ENCODE peak calls at places on chromosomes 13 and 19, in ten cellular contexts. A is fibroblast of lung; K is uterus; R is mesendoderm; Z is heart left ventricle; B is body of pancreas; V is ascending aorta; W is ovary; S is CD8-positive, alpha-beta memory T cell; G is H9. U is an unnamed sample. For H3K27me3 and H3K4me1, the result is how much of the 10 kb centered on the place peaks cover.

GRCh38 chr13:44576396-44577235 is 486 bp upstream of the TSC22D1 start:
- DNase-seq in W (no peak), V (no peak), Z (peak), B (peak), G (no peak), R (no peak), K (peak), S (peak), A (no peak), U (peak)

GRCh38 chr13:49225358-49226042 is 5.4 kb downstream of the MLNR start:
- DNase-seq in Z (no peak), R (no peak), V (no peak), W (no peak), G (no peak), S (no peak), B (peak), K (no peak), A (no peak), U (no peak)

GRCh38 chr19:7224205-7224833 is 69.9 kb downstream of the INSR start:
- DNase-seq in S (no peak), G (no peak), W (peak), K (peak), A (peak), B (peak), V (no peak), Z (peak), R (no peak), U (no peak)

GRCh38 chr19:8610928-8611284 is 391 bp upstream of the ADAMTS10 start:
- DNase-seq in W (no peak), R (peak), G (no peak), B (no peak), V (no peak), S (no peak), Z (no peak), K (no peak), A (no peak), U (no peak)

GRCh38 chr13:21476893-21477472 is 17.9 kb upstream of the ZDHHC20 start:
- DNase-seq in Z (peak), V (peak), B (peak), G (peak), A (peak), W (peak), R (peak), K (peak), S (peak), U (peak)

GRCh38 chr19:15129856-15130580 is 22.8 kb downstream of the SYDE1 start:
- DNase-seq in W (no peak), R (peak), V (no peak), G (no peak), S (no peak), Z (no peak), K (no peak), A (no peak), B (no peak), U (no peak)

GRCh38 chr13:34208326-34208725 is 390.4 kb downstream of the RFC3 start:
- DNase-seq in R (no peak), B (no peak), A (no peak), Z (no peak), V (no peak), K (no peak), W (no peak), S (no peak), G (no peak), U (no peak)

GRCh38 chr19:7795555-7796161 is 32.6 kb downstream of the CLEC4M start:
- DNase-seq in W (no peak), V (no peak), A (no peak), K (no peak), G (no peak), S (no peak), R (no peak), Z (no peak), B (no peak), U (no peak)

GRCh38 chr13:65679240-65679639 is 1550.9 kb downstream of the PCDH9 start:
- DNase-seq in K (no peak), Z (no peak), A (peak), W (no peak), S (no peak), B (no peak), V (no peak), G (no peak), R (no peak), U (no peak)

GRCh38 chr19:49391581-49392399 is 3.7 kb downstream of the KASH5 start:
- DNase-seq in S (peak), B (peak), W (peak), G (peak), Z (peak), A (peak), V (peak), K (peak), R (peak), U (no peak)

GRCh38 chr19:3359850-3360493 is 6.4 kb upstream of the NFIC start:
- DNase-seq in K (no peak), R (no peak), G (no peak), W (no peak), V (no peak), Z (no peak), B (no peak), A (no peak), S (no peak), U (no peak)

GRCh38 chr13:106350208-106350607 is 185.3 kb downstream of the EFNB2 start:
- DNase-seq in A (no peak), G (no peak), K (no peak), V (no peak), B (no peak), S (no peak), Z (no peak), R (peak), W (no peak), U (no peak)

GRCh38 chr13:86446311-86446710 is 647.1 kb upstream of the SLITRK6 start:
- DNase-seq in S (no peak), K (no peak), G (peak), W (no peak), Z (no peak), R (peak), A (peak), B (no peak), V (no peak), U (no peak)

GRCh38 chr13:83905641-83906040 is 23.4 kb upstream of the SLITRK1 start:
- DNase-seq in S (no peak), R (no peak), W (no peak), B (no peak), G (no peak), V (no peak), K (no peak), A (no peak), Z (no peak), U (no peak)

GRCh38 chr19:2811221-2811722 is 8.4 kb upstream of the ZNF554 start:
- DNase-seq in W (no peak), V (no peak), R (no peak), Z (no peak), S (no peak), K (no peak), G (no peak), A (no peak), B (no peak), U (no peak)

GRCh38 chr19:50550594-50550966 is 17.7 kb downstream of the LRRC4B start:
- DNase-seq in W (no peak), S (no peak), Z (no peak), B (no peak), K (no peak), G (no peak), R (no peak), A (no peak), V (no peak), U (no peak)

GRCh38 chr13:26062853-26063444 is 11.1 kb upstream of the SHISA2 start:
- DNase-seq in S (peak), G (no peak), W (no peak), K (no peak), Z (peak), R (peak), V (no peak), B (peak), A (peak), U (no peak)

GRCh38 chr13:21347753-21348318 is 111.3 kb downstream of the ZDHHC20 start:
- DNase-seq in W (no peak), A (no peak), G (peak), Z (no peak), B (no peak), S (no peak), V (no peak), R (no peak), K (no peak), U (no peak)

GRCh38 chr13:95474992-95475391 is 77.5 kb upstream of the CLDN10 start:
- DNase-seq in A (no peak), W (no peak), G (peak), V (no peak), R (peak), B (no peak), S (no peak), K (no peak), Z (no peak), U (no peak)

GRCh38 chr13:26853272-26853818 is 92.8 kb upstream of the GPR12 start:
- DNase-seq in R (no peak), W (no peak), S (no peak), V (no peak), B (no peak), K (no peak), G (no peak), Z (no peak), A (no peak), U (no peak)

GRCh38 chr13:43348397-43348796 is 325.0 kb downstream of the DNAJC15 start:
- DNase-seq in S (no peak), Z (no peak), A (no peak), K (no peak), V (no peak), R (no peak), W (no peak), B (no peak), G (no peak), U (no peak)

GRCh38 chr13:21465710-21466160 is 6.6 kb upstream of the ZDHHC20 start:
- DNase-seq in S (no peak), A (no peak), G (no peak), V (no peak), Z (no peak), R (no peak), W (no peak), K (no peak), B (peak), U (no peak)

GRCh38 chr13:72151241-72151640 is 284.2 kb upstream of the DACH1 start:
- DNase-seq in S (no peak), K (no peak), W (no peak), G (no peak), B (no peak), A (peak), R (no peak), V (no peak), Z (no peak), U (no peak)

GRCh38 chr13:114071991-114072390 is 60.4 kb downstream of the RASA3 start:
- DNase-seq in G (no peak), S (no peak), Z (no peak), A (peak), V (no peak), R (no peak), W (no peak), B (no peak), K (no peak), U (no peak)

GRCh38 chr19:17949956-17950309 is 17.0 kb upstream of the KCNN1 start:
- DNase-seq in R (peak), V (no peak), S (no peak), K (no peak), A (no peak), B (no peak), W (no peak), G (peak), Z (no peak), U (no peak)

GRCh38 chr13:73303858-73304257 is 245.1 kb downstream of the KLF5 start:
- DNase-seq in S (no peak), V (no peak), G (peak), A (no peak), K (no peak), Z (no peak), B (no peak), W (no peak), R (peak), U (no peak)

GRCh38 chr19:19205416-19206410 is 2.5 kb upstream of the NR2C2AP start:
- DNase-seq in Z (no peak), S (no peak), R (peak), V (no peak), A (no peak), K (no peak), G (no peak), B (no peak), W (no peak), U (no peak)

GRCh38 chr19:19206938-19207337 is 3.7 kb upstream of the NR2C2AP start:
- DNase-seq in Z (no peak), S (no peak), A (no peak), W (no peak), V (no peak), R (no peak), K (no peak), B (no peak), G (no peak), U (no peak)

GRCh38 chr19:19204181-19204580 is 967 bp upstream of the NR2C2AP start:
- DNase-seq in R (peak), S (no peak), V (no peak), G (peak), B (no peak), K (no peak), A (no peak), W (no peak), Z (no peak), U (no peak)

GRCh38 chr19:19209372-19209771 is 2.4 kb upstream of the NCAN start:
- DNase-seq in V (no peak), A (no peak), B (no peak), S (no peak), K (no peak), R (no peak), Z (no peak), W (no peak), G (no peak), U (no peak)

DNA sequence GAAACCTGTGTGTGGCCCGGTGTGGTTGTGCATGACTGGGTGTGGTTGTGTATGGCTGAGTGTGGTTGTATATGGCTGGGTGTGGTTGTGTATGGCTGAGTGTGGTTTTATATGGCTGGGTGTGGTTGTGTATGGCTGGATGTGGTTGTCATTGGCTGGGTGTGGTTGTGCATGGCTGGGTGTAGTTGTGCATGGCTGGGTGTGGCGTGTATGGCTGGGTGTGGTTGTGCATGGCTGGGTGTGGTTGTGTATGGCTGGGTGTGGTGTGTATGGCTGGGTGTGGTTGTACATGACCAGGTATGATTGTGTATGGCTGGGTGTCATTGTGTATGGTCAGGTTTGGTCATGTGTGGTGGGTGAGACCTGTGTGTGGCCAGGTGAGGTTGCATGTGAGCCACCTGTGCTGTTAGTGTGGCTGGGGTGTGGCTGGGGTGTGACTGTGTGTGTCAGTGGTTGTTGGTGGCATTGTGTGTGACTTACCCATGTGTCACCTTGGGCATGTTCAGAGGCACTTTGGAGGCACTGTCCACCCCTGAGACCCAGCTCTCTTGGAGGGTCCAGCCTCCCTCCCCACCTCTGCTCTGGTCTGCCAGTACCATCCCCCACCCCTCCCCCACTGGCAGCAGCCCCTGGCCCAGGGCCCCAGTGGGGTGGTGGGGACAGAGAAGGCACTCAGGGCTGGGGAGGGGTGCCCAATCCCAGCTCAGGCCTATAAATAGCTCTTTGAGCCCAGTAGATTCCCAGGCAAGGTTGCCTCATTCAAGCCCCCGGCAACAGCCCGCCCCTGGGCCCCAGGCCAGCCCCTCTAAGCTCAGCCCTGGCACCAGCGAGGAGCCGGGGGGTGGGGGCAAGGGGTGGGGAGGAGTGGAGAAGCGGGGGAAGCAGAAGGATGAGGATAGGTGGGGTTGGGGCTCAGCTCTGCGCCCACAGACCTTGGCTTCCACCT is 3.8 kb upstream of the NCAN start:
- DNase-seq in S (no peak), A (no peak), G (no peak), R (no peak), V (no peak), W (no peak), Z (no peak), B (no peak), K (no peak), U (no peak)
- H3K27me3 ChIP-seq in S (under half), A (under half), G (under half), R (under half), V (under half), W (under half), Z (under half), B (under half), K (under half), U (under half)

DNA sequence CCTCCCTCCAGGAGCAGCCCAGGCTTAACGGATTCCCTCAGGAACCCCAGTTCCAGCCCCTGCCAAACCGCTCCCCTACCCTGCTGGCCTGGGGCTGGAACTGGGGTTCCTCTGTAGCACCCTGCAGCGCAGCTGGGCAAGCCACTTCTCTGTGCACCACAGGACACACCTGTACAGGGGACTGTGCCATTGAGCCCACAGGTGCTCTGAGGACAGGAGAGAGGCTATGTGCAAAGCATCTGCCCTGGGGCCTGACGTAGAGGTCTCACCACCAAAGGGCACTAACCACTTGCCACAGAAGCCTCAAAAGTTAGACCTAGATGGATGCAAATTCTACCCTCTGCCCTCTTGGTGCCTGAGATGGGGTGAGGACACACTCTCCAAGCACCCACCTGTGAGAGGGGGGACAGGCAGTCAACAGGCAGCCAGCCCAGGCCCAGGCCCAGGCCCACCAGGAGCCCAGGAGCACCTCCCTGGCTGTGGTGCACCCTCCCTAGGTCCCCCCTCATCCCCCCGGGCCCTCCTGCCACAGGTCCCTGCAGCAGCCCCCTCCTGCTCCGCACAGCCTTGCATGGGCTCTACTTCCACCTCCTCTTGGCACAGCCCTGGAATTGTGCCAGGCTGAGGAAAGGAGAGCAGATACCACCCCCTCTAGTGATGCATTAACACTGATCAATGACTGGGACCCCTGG is 27.6 kb upstream of the SLC35E1 start:
- DNase-seq in A (no peak), S (no peak), V (no peak), R (no peak), W (no peak), K (no peak), G (no peak), Z (no peak), B (no peak), U (no peak)
- H3K4me1 ChIP-seq in A (under half), S (under half), V (under half), R (under half), W (under half), K (under half), G (under half), Z (under half), B (under half), U (under half)

GRCh38 chr19:54536956-54537355 is 34.3 kb downstream of the LAIR2 start:
- DNase-seq in G (no peak), V (no peak), R (no peak), B (no peak), K (no peak), W (no peak), S (no peak), Z (no peak), A (no peak), U (no peak)

GRCh38 chr19:54541712-54542111 is 31.9 kb upstream of the LILRA2 start:
- DNase-seq in K (no peak), V (no peak), G (no peak), A (no peak), R (no peak), Z (no peak), W (no peak), S (no peak), B (no peak), U (no peak)
- H3K27me3 ChIP-seq in K (under half), V (under half), G (under half), A (under half), R (under half), Z (under half), W (under half), S (under half), B (under half), U (under half)

GRCh38 chr13:57286511-57287098 is 119.6 kb downstream of the PRR20E start:
- DNase-seq in K (no peak), A (no peak), W (no peak), S (no peak), R (no peak), V (no peak), Z (no peak), G (peak), B (no peak), U (no peak)
- H3K4me1 ChIP-seq in K (under half), A (under half), W (under half), S (under half), R (under half), V (under half), Z (under half), G (under half), B (under half), U (under half)

DNA sequence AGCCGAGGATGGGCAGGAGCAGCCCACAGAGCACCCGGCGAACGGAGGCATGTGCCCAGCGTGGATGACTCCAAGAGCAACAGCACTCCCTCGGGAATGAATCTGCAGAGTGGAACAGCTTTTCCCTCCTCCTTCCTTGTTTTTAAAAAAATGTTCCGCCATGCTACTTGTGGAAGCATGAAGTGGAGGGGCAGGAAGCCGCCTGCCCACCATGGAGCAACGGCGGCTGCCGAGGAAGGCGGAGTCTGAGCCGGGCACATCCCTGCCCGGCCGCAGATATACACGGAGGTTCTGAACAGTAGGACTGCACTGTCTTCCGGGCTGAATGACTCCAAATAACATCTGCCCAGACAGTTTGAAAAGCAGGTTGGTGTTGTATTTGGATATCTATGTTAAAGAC is 65.2 kb downstream of the SOX1 start:
- DNase-seq in S (no peak), G (no peak), A (no peak), R (no peak), B (no peak), V (peak), K (no peak), Z (no peak), W (no peak), U (no peak)
- H3K27me3 ChIP-seq in S (under half), G (under half), A (under half), R (under half), B (under half), V (under half), K (under half), Z (under half), W (under half), U (under half)

GRCh38 chr19:55460670-55461258 is 678 bp downstream of the ISOC2 start:
- DNase-seq in V (peak), R (peak), K (peak), Z (peak), G (peak), B (peak), S (no peak), A (peak), W (peak), U (peak)
- H3K4me1 ChIP-seq in V (under half), R (under half), K (under half), Z (under half), G (under half), B (under half), S (under half), A (under half), W (under half), U (under half)

DNA sequence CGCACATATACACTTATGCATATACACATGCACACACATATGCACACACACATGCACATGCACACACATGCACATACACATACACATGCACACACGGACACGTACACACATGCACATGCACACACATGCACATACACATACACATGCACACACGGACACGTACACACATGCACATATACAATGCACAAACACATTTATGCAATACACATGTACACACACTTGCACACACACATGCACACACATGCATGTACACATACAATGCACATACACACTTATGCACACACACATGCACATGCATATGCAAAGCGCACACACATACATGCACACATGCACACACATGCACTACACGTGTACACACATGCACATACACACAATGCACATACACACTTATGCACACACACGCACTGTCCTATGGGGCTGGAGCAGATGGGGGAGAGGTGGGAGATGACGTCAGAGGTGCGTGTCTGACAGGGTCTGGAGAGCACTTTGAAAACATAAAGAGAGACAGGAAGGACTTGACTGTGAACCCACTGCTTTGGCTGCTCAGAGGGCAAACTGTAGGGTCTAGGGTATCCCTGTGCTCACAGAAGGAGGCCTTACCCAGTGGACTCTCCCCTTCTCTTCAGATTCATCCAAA is 108.2 kb downstream of the UQCRFS1 start:
- DNase-seq in B (no peak), V (no peak), Z (no peak), R (no peak), S (no peak), G (no peak), W (no peak), K (no peak), A (no peak), U (no peak)
- H3K27me3 ChIP-seq in B (under half), V (under half), Z (under half), R (under half), S (under half), G (under half), W (under half), K (under half), A (under half), U (under half)

GRCh38 chr13:97278395-97279078 is 56.4 kb downstream of the MBNL2 start:
- DNase-seq in K (no peak), W (no peak), Z (no peak), B (no peak), A (peak), R (no peak), G (no peak), S (no peak), V (no peak), U (no peak)
- H3K4me1 ChIP-seq in K (under half), W (under half), Z (under half), B (half or more), A (under half), R (under half), G (under half), S (under half), V (half or more), U (half or more)

U was measured in thoracic aorta.